ENCODE peak calls at places on chromosome 16, in ten cellular contexts. A, W, M, C, V, Z, R, L, I and T are unnamed samples.

GRCh38 chr16:69276143-69277115 is 34.7 kb upstream of the VPS4A start:
- DNase-seq in A (no peak), W (no peak), M (no peak), C (peak; percentile 84), V (peak; percentile 95), Z (peak; percentile 98), R (no peak), L (no peak), I (peak; percentile 3), T (no peak)

GRCh38 chr16:30761427-30761927 is 385 bp downstream of the CFAP119 start:
- DNase-seq in A (peak; percentile 34), W (peak; percentile 36), M (peak; percentile 60), C (no peak), V (no peak), Z (no peak), R (no peak), L (peak; percentile 84), I (no peak), T (no peak)

GRCh38 chr16:83835972-83836566 is 28.3 kb downstream of the HSBP1 start:
- DNase-seq in A (no peak), W (peak; percentile 47), M (no peak), C (no peak), V (peak; percentile 44), Z (peak; percentile 75), R (no peak), L (no peak), I (no peak), T (no peak)

GRCh38 chr16:51881731-51882130 is 665.2 kb downstream of the TOX3 start:
- DNase-seq in A (no peak), W (no peak), M (no peak), C (no peak), V (no peak), Z (peak; percentile 59), R (no peak), L (no peak), I (no peak), T (no peak)

GRCh38 chr16:19085679-19086200 is 18.3 kb downstream of the COQ7 start:
- DNase-seq in A (no peak), W (no peak), M (no peak), C (no peak), V (no peak), Z (peak; percentile 47), R (no peak), L (no peak), I (no peak), T (no peak)

GRCh38 chr16:85982563-85982939 is 83.6 kb downstream of the IRF8 start:
- DNase-seq in A (no peak), W (no peak), M (no peak), C (peak; percentile 79), V (no peak), Z (no peak), R (no peak), L (peak; percentile 87), I (peak; percentile 38), T (peak; percentile 59)

GRCh38 chr16:14354561-14355351 is 275.3 kb downstream of the PARN start:
- DNase-seq in A (no peak), W (peak; percentile 23), M (no peak), C (no peak), V (no peak), Z (peak; percentile 15), R (no peak), L (no peak), I (peak; percentile 38), T (no peak)

GRCh38 chr16:67884684-67885083 is at the start of gene NRN1L:
- DNase-seq in A (no peak), W (peak; percentile 78), M (peak; percentile 99), C (peak; percentile 96), V (peak; percentile 79), Z (peak; percentile 85), R (peak; percentile 32), L (peak; percentile 90), I (peak; percentile 89), T (peak; percentile 90)

GRCh38 chr16:57204675-57205074 is 18.5 kb downstream of the RSPRY1 start:
- DNase-seq in A (no peak), W (no peak), M (peak; percentile 35), C (no peak), V (no peak), Z (no peak), R (no peak), L (no peak), I (no peak), T (no peak)

GRCh38 chr16:66606000-66606751 is 1.7 kb downstream of the CMTM3 start:
- DNase-seq in A (no peak), W (peak; percentile 47), M (no peak), C (no peak), V (no peak), Z (no peak), R (no peak), L (no peak), I (no peak), T (peak; percentile 34)

GRCh38 chr16:3401719-3402397 is 843 bp downstream of the ZNF174 start:
- DNase-seq in A (no peak), W (no peak), M (peak; percentile 61), C (no peak), V (no peak), Z (peak; percentile 34), R (no peak), L (no peak), I (no peak), T (no peak)

GRCh38 chr16:81633147-81633619 is 145.9 kb upstream of the PLCG2 start:
- DNase-seq in A (no peak), W (no peak), M (peak; percentile 60), C (no peak), V (no peak), Z (no peak), R (no peak), L (peak; percentile 51), I (no peak), T (no peak)